ENCODE peak calls at places on chromosomes 7 and 10, in eight cellular contexts. K is CD4-positive, CD25-positive, alpha-beta regulatory T cell; T is colonic mucosa; E is adipocyte; D is naive thymus-derived CD4-positive, alpha-beta T cell; I is left ventricle myocardium inferior; X is BE2C; O is psoas muscle. S is an unnamed sample. For H3K9me3, the result is how much of the 10 kb centered on the place peaks cover.

GRCh38 chr7:128404826-128405344 is 4.9 kb downstream of the IMPDH1 start:
- DNase-seq in K (no peak), T (peak), E (peak), D (no peak), I (no peak), X (no peak), O (no peak), S (no peak)

GRCh38 chr7:69597278-69598076 is 798 bp upstream of the AUTS2 start:
- DNase-seq in K (no peak), T (peak), E (peak), D (no peak), I (peak), X (peak), O (peak), S (no peak)

GRCh38 chr7:760006-760405 is 32.9 kb upstream of the PRKAR1B start:
- DNase-seq in K (no peak), T (no peak), E (no peak), D (no peak), I (no peak), X (no peak), O (peak), S (no peak)

GRCh38 chr7:87148332-87148955 is 3.8 kb upstream of the DMTF1 start:
- DNase-seq in K (peak), T (no peak), E (peak), D (no peak), I (no peak), X (no peak), O (no peak), S (no peak)

GRCh38 chr7:32890553-32891045 is 961 bp downstream of the KBTBD2 start:
- DNase-seq in K (peak), T (peak), E (peak), D (peak), I (no peak), X (peak), O (no peak), S (no peak)

GRCh38 chr7:888081-889024 is 12.0 kb downstream of the GET4 start:
- DNase-seq in K (no peak), T (no peak), E (no peak), D (no peak), I (peak), X (peak), O (peak), S (no peak)

GRCh38 chr10:68604441-68604840 is 44.3 kb downstream of the TET1 start:
- DNase-seq in K (no peak), T (no peak), E (no peak), D (no peak), I (no peak), X (no peak), O (no peak), S (no peak)

GRCh38 chr7:3910041-3910440 is 609.0 kb downstream of the SDK1 start:
- DNase-seq in K (no peak), T (no peak), E (no peak), D (no peak), I (no peak), X (no peak), O (no peak), S (no peak)

GRCh38 chr7:43220250-43220649 is 107.8 kb downstream of the HECW1 start:
- DNase-seq in K (no peak), T (no peak), E (no peak), D (no peak), I (no peak), X (no peak), O (no peak), S (no peak)

GRCh38 chr10:71814923-71815411 is 36.1 kb downstream of the PSAP start:
- DNase-seq in K (no peak), T (no peak), E (no peak), D (no peak), I (no peak), X (peak), O (no peak), S (no peak)

GRCh38 chr10:24897326-24897926 is 55.0 kb downstream of the PRTFDC1 start:
- DNase-seq in K (peak), T (no peak), E (peak), D (no peak), I (no peak), X (no peak), O (no peak), S (no peak)

GRCh38 chr10:45589009-45589408 is 83.6 kb downstream of the ZFAND4 start:
- DNase-seq in K (no peak), T (no peak), E (no peak), D (no peak), I (no peak), X (no peak), O (no peak), S (no peak)

GRCh38 chr10:98411768-98412167 is 3.2 kb downstream of the PYROXD2 start:
- DNase-seq in K (no peak), T (no peak), E (peak), D (no peak), I (no peak), X (no peak), O (no peak), S (no peak)

GRCh38 chr7:134684165-134684564 is 37.5 kb downstream of the BPGM start:
- DNase-seq in K (no peak), T (no peak), E (no peak), D (no peak), I (no peak), X (no peak), O (no peak), S (no peak)

GRCh38 chr10:102769375-102770107 is 25.8 kb downstream of the WBP1L start:
- DNase-seq in K (no peak), T (no peak), E (no peak), D (no peak), I (no peak), X (no peak), O (no peak), S (no peak)

GRCh38 chr7:26348987-26349809 is 57.5 kb downstream of the SNX10 start:
- DNase-seq in K (no peak), T (no peak), E (no peak), D (no peak), I (no peak), X (no peak), O (no peak), S (no peak)

GRCh38 chr10:119149157-119149556 is 16.4 kb downstream of the SFXN4 start:
- DNase-seq in K (no peak), T (no peak), E (no peak), D (no peak), I (no peak), X (no peak), O (no peak), S (no peak)

DNA sequence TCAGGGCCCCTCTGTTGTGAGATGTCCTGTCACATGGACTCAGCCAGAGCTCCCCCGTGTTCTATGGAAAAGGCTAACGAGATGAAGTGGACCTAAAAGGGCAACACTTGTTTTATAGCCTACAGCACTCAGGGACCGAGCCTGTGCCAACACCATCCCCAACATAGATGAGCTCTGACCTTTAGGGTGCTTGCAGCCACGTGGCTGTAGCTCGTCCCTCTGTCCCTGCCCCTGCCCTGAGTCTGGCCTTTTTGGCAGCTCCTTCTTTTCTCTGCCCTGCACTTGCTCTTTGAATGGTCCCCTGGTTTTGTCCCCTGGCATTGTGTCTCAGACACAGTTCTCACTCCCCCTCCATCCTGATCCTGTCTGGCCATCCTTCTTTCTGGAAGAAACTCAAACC is 81.2 kb upstream of the GDF10 start:
- DNase-seq in K (no peak), T (no peak), E (no peak), D (no peak), I (no peak), X (no peak), O (no peak), S (no peak)
- H3K9me3 ChIP-seq in K (under half), T (under half), E (under half), D (under half), I (under half), X (under half), O (under half), S (under half)

GRCh38 chr7:17913250-17913649 is 27.0 kb downstream of the SNX13 start:
- DNase-seq in K (no peak), T (no peak), E (no peak), D (no peak), I (no peak), X (no peak), O (no peak), S (no peak)
- H3K9me3 ChIP-seq in K (under half), T (under half), E (under half), D (under half), I (under half), X (under half), O (under half), S (under half)

GRCh38 chr7:157945401-157945800 is 608.6 kb downstream of the DNAJB6 start:
- DNase-seq in K (no peak), T (no peak), E (no peak), D (no peak), I (no peak), X (no peak), O (no peak), S (no peak)
- H3K9me3 ChIP-seq in K (under half), T (under half), E (under half), D (under half), I (under half), X (under half), O (under half), S (under half)

DNA sequence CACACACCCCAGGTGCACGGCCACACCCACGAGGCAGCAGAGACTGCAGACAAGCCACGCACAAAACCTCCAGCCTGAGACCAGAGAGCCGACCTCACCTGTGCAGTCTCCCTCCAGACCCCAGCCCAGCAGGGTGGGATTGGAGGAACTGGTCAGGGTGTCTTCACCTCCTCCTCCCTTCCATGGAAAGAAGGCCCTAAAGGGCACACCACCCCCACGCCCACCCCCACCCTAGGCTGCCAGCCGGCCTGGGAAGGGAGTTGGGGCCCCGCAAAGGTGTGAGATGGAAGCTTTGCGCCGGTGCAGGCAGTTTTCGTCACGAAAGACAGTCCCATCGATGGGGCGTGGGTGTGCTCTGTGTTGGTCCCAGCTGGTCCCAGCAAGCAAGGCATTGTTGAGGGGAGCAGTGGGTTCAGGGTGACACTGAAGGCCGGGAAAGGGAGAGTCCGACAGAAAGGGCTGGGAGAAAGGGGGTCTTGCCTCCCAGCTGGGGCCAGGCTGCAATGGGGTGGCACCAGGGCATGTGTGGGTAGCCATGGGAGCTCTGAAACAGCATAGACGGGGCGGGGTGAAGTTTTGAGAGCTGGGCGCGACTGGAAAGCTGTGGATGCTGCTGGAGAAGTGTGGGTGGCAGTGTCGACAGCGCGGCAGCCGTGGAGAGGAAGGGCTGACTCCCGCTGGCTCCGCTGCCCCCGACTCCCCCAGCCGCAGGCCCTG is 349.2 kb downstream of the GLRX3 start:
- DNase-seq in K (no peak), T (no peak), E (no peak), D (no peak), I (no peak), X (no peak), O (no peak), S (no peak)
- H3K9me3 ChIP-seq in K (under half), T (under half), E (under half), D (under half), I (under half), X (under half), O (under half), S (under half)

DNA sequence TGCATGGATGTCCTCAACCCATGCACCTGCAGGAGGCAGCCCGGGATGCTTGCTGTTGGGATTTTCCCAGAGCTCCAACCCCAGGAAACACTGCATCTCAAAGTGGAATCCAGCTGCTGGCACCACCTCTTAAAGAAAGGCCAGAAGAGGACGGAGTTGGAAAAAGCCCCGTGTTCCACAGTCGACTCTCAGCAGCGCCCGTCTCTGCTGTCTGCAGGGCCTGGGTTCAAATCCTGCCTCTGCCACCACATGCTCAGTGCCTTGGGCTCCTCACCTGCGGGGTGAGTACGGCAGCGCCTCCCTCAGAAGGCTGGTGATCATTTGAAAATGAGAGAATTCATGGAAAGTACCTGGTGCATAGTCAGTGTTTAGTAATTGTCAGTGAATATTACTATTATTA is 65.6 kb upstream of the ZNF716 start:
- DNase-seq in K (no peak), T (no peak), E (no peak), D (no peak), I (no peak), X (no peak), O (no peak), S (no peak)
- H3K9me3 ChIP-seq in K (half or more), T (under half), E (under half), D (under half), I (under half), X (under half), O (under half), S (under half)

DNA sequence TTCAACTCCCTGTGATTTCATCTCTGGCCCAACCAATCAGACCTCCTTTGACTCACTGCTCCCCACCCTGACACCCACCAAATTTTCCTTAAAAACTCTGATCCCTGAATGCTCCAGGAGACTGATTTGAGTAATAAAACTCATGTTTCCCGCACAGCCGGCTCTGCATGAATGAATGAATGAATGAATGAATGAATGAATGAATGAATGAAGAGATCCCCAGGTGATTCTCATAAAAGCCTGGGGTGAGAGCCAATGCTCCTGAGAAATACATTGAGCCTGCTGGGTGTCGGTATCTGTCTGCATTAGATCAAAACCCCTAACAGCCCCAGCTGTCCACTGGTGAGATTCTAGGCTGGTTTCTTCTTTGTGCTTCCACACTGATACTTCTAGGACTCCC is 58.7 kb downstream of the HTR7 start:
- DNase-seq in K (no peak), T (no peak), E (no peak), D (no peak), I (no peak), X (no peak), O (no peak), S (no peak)
- H3K9me3 ChIP-seq in K (under half), T (under half), E (under half), D (under half), I (under half), X (under half), O (under half), S (under half)

GRCh38 chr7:18040196-18040595 is 12.6 kb upstream of the PRPS1L1 start:
- DNase-seq in K (no peak), T (no peak), E (peak), D (no peak), I (no peak), X (no peak), O (no peak), S (no peak)
- H3K9me3 ChIP-seq in K (under half), T (under half), E (under half), D (under half), I (under half), X (under half), O (under half), S (under half)